ENCODE peak calls at places on chromosomes 16 and 17, in six cellular contexts. V, E, G, I, F and K are unnamed samples.

GRCh38 chr17:15920758-15921239 is 24.1 kb upstream of the ADORA2B start:
- DNase-seq in E (no peak), V (no peak), F (peak), I (no peak), G (no peak), K (peak)

GRCh38 chr17:30915833-30916611 is 5.7 kb upstream of the ADAP2 start:
- DNase-seq in I (no peak), V (no peak), E (no peak), G (no peak), F (no peak), K (no peak)

GRCh38 chr17:48100591-48101011 is 677 bp downstream of the CBX1 start:
- DNase-seq in F (peak), V (peak), G (peak), I (peak), E (peak), K (no peak)

GRCh38 chr16:81313731-81314602 is 795 bp upstream of the GAN start:
- DNase-seq in I (no peak), F (no peak), V (no peak), E (no peak), G (no peak), K (no peak)

GRCh38 chr16:24075929-24076716 is 180.0 kb upstream of the CACNG3 start:
- DNase-seq in F (no peak), G (no peak), E (no peak), V (no peak), I (peak), K (no peak)

GRCh38 chr17:38922538-38923291 is 2.7 kb upstream of the LASP1NB start:
- DNase-seq in I (no peak), G (peak), E (no peak), F (peak), V (peak), K (peak)

GRCh38 chr16:54939537-54940278 is 9.0 kb downstream of the IRX5 start:
- DNase-seq in V (peak), G (no peak), E (no peak), I (no peak), F (no peak), K (no peak)

GRCh38 chr17:61647044-61647443 is 56.0 kb upstream of the NACA2 start:
- DNase-seq in F (peak), E (no peak), I (no peak), G (no peak), V (no peak), K (peak)

GRCh38 chr16:2468142-2468724 is 2.9 kb upstream of the NTN3 start:
- DNase-seq in F (no peak), I (peak), E (no peak), V (no peak), G (no peak), K (no peak)

GRCh38 chr17:75024686-75025397 is 12.4 kb downstream of the MRPL58 start:
- DNase-seq in E (no peak), G (no peak), V (no peak), I (no peak), F (no peak), K (no peak)

GRCh38 chr16:48381201-48381600 is 4.0 kb downstream of the SIAH1 start:
- DNase-seq in E (no peak), I (no peak), G (no peak), V (no peak), F (no peak), K (no peak)

GRCh38 chr17:18256776-18257175 is 1.8 kb downstream of the FLII start:
- DNase-seq in E (no peak), I (no peak), V (no peak), G (no peak), F (no peak), K (no peak)

GRCh38 chr16:17076121-17076757 is 394.5 kb downstream of the XYLT1 start:
- DNase-seq in F (no peak), G (no peak), V (no peak), E (no peak), I (no peak), K (no peak)

GRCh38 chr17:28948873-28949184 is 2.5 kb downstream of the PHF12 start:
- DNase-seq in F (no peak), I (no peak), G (no peak), E (no peak), V (no peak), K (no peak)

GRCh38 chr17:4676777-4677176 is 27.2 kb downstream of the PELP1 start:
- DNase-seq in I (no peak), F (no peak), E (peak), V (no peak), G (no peak), K (no peak)

GRCh38 chr16:73329363-73330306 is 281.7 kb upstream of the ZFHX3 start:
- DNase-seq in V (no peak), I (peak), E (no peak), G (no peak), F (no peak), K (no peak)

GRCh38 chr17:75048396-75048933 is 1.4 kb downstream of the KCTD2 start:
- DNase-seq in G (peak), E (no peak), F (peak), I (no peak), V (no peak), K (no peak)

GRCh38 chr16:79348521-79349306 is 251.8 kb downstream of the MAF start:
- DNase-seq in E (no peak), I (no peak), F (no peak), G (no peak), V (no peak), K (no peak)

GRCh38 chr16:53600076-53600475 is 97.1 kb upstream of the AKTIP start:
- DNase-seq in I (no peak), F (no peak), G (no peak), V (no peak), E (no peak), K (peak)

GRCh38 chr17:44278006-44278405 is 10.1 kb upstream of the SLC4A1 start:
- DNase-seq in V (no peak), I (no peak), F (peak), E (no peak), G (no peak), K (no peak)

GRCh38 chr17:61476476-61477203 is 24.4 kb downstream of the TBX4 start:
- DNase-seq in E (no peak), F (no peak), V (no peak), G (no peak), I (no peak), K (no peak)

GRCh38 chr16:66070140-66070887 is 296.2 kb upstream of the CDH5 start:
- DNase-seq in I (peak), G (peak), V (no peak), E (peak), F (peak), K (peak)

GRCh38 chr16:55471448-55472097 is 7.4 kb upstream of the MMP2 start:
- DNase-seq in I (no peak), F (peak), V (no peak), G (no peak), E (no peak), K (no peak)

GRCh38 chr16:81514568-81515258 is 70.1 kb downstream of the CMIP start:
- DNase-seq in V (no peak), E (no peak), F (no peak), I (no peak), G (no peak), K (no peak)

GRCh38 chr17:50571681-50572080 is 11.2 kb downstream of the CACNA1G start:
- DNase-seq in F (no peak), G (no peak), V (no peak), I (no peak), E (no peak), K (no peak)

GRCh38 chr16:8109510-8110369 is 480.6 kb downstream of the TMEM114 start:
- DNase-seq in F (no peak), G (no peak), V (no peak), I (no peak), E (no peak), K (no peak)

GRCh38 chr17:65739026-65739425 is 177.6 kb upstream of the AXIN2 start:
- DNase-seq in G (no peak), E (no peak), V (no peak), F (no peak), I (no peak), K (no peak)

GRCh38 chr17:55500103-55500502 is 11.1 kb downstream of the SMIM36 start:
- DNase-seq in I (no peak), G (no peak), F (no peak), E (no peak), V (no peak), K (no peak)

GRCh38 chr17:38881600-38882191 is 11.8 kb downstream of the LASP1 start:
- DNase-seq in E (peak), F (no peak), I (peak), G (no peak), V (peak), K (no peak)

GRCh38 chr17:22512997-22513538 is 820.7 kb downstream of the KCNJ18 start:
- DNase-seq in V (no peak), E (no peak), F (no peak), I (no peak), G (no peak), K (no peak)

GRCh38 chr17:81939218-81939617 is 2.1 kb upstream of the PYCR1 start:
- DNase-seq in F (no peak), V (no peak), G (no peak), E (no peak), I (no peak), K (no peak)

GRCh38 chr17:43768382-43768781 is 9.8 kb upstream of the SOST start:
- DNase-seq in V (peak), F (no peak), E (peak), I (no peak), G (no peak), K (no peak)

GRCh38 chr16:73888840-73889577 is 407.6 kb upstream of the PSMD7 start:
- DNase-seq in E (no peak), G (no peak), F (no peak), I (peak), V (no peak), K (no peak)

GRCh38 chr16:70662991-70663523 is 16.7 kb downstream of the IL34 start:
- DNase-seq in G (no peak), V (no peak), F (no peak), E (no peak), I (no peak), K (no peak)

GRCh38 chr16:77211880-77212735 is 12.9 kb downstream of the SYCE1L start:
- DNase-seq in G (peak), V (no peak), F (no peak), I (peak), E (peak), K (no peak)

GRCh38 chr16:10676284-10676683 is 18.4 kb downstream of the TEKT5 start:
- DNase-seq in E (no peak), I (no peak), G (no peak), V (no peak), F (no peak), K (no peak)

GRCh38 chr17:13287226-13287625 is 269.4 kb upstream of the ELAC2 start:
- DNase-seq in V (no peak), I (no peak), F (no peak), E (no peak), G (no peak), K (no peak)

GRCh38 chr17:13283606-13284005 is 265.8 kb upstream of the ELAC2 start:
- DNase-seq in V (no peak), G (no peak), E (no peak), I (no peak), F (no peak), K (no peak)

GRCh38 chr17:13293421-13293820 is 275.6 kb upstream of the ELAC2 start:
- DNase-seq in I (no peak), E (no peak), V (no peak), G (no peak), F (no peak), K (no peak)

GRCh38 chr17:13288248-13288647 is 270.4 kb upstream of the ELAC2 start:
- DNase-seq in V (no peak), F (no peak), E (no peak), I (no peak), G (no peak), K (no peak)
- TF ChIP-seq CTCF in V (no peak), F (no peak), E (no peak), I (no peak), G (no peak), K (no peak)

DNA sequence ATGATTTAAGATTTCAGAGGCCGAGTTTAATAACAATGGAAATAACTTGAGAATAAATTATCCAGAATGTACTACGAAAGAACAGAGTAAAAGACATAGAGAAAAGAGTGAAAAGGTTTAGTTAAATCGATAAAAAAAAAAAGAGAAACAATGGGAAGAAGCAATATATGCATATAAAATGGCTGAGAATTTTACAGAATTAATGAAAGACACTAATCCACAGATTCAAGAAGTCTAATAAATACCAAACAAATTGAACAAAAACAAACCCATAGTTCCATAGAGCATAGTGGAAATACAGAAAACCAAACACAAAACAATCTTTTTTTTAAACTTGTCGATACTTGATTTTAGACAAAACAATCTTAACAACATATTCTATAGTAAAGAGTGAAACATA is 1.7 kb downstream of the PSME3IP1 start:
- DNase-seq in F (no peak), V (no peak), E (no peak), G (no peak), I (no peak), K (no peak)
- H3K4me3 ChIP-seq in F (no peak), V (no peak), E (no peak), G (peak), I (no peak), K (no peak)

GRCh38 chr17:69677130-69677529 is 262.6 kb downstream of the MAP2K6 start:
- DNase-seq in I (no peak), E (no peak), F (no peak), G (no peak), V (no peak), K (no peak)
- TF ChIP-seq CTCF in I (no peak), E (peak), F (no peak), G (no peak), V (no peak), K (no peak)

GRCh38 chr17:8514801-8515200 is 79.1 kb downstream of the NDEL1 start:
- DNase-seq in I (no peak), F (no peak), G (no peak), E (no peak), V (no peak), K (no peak)
- H3K4me3 ChIP-seq in I (no peak), F (no peak), G (no peak), E (no peak), V (no peak), K (no peak)

GRCh38 chr17:77279448-77280303 is 138.9 kb downstream of the SEC14L1 start:
- DNase-seq in I (peak), E (no peak), V (no peak), G (no peak), F (no peak), K (no peak)
- TF ChIP-seq CTCF in I (peak), E (no peak), V (no peak), G (no peak), F (no peak), K (no peak)

DNA sequence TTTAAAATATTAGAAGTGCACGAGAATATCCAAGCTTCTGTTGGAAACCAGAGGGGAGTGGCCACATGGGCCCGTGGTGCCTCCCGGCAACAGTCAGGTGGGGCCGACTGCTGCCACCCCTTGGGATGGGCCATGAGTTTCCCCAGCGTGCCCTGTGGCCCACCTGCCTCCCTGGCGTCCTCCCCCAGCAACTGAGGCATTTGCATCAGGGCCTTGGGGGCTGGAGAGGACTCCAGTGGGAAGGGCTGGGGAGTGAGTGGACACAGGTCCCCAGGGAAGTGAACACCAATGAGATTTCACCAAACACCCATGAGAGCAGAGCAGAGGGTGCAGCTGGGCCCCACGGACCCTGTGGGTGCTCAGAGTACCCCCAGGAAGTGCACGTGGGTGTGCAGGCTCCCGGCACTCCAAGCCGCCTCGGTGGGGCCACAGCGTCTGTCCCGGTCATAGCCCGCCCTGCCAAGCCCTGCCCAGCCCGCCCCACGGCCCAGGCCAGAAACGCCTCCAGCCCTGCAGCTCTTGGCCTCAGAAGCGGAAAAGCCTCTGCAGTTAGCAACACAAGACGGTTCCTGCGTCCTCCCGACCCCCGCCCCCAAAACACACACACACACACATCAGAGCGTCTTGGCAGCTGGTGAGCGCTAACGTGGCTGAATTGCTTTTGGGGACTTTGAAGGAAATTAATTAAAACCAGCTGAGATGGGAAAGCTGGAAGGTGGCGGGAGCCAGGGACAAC is 22.7 kb downstream of the ZNF469 start:
- DNase-seq in F (peak), I (no peak), E (no peak), V (no peak), G (no peak), K (peak)
- H3K4me3 ChIP-seq in F (no peak), I (no peak), E (peak), V (no peak), G (peak), K (no peak)

GRCh38 chr16:49484936-49485335 is 111.3 kb downstream of the C16orf78 start:
- DNase-seq in I (no peak), G (no peak), V (no peak), F (no peak), E (no peak), K (no peak)

GRCh38 chr16:49483651-49484451 is 110.2 kb downstream of the C16orf78 start:
- DNase-seq in I (no peak), V (no peak), F (no peak), G (no peak), E (no peak), K (no peak)

GRCh38 chr16:49484454-49484853 is 110.8 kb downstream of the C16orf78 start:
- DNase-seq in V (peak), G (no peak), E (peak), F (no peak), I (peak), K (no peak)

GRCh38 chr16:49486350-49486749 is 112.7 kb downstream of the C16orf78 start:
- DNase-seq in V (no peak), I (no peak), F (no peak), G (no peak), E (no peak), K (no peak)

DNA sequence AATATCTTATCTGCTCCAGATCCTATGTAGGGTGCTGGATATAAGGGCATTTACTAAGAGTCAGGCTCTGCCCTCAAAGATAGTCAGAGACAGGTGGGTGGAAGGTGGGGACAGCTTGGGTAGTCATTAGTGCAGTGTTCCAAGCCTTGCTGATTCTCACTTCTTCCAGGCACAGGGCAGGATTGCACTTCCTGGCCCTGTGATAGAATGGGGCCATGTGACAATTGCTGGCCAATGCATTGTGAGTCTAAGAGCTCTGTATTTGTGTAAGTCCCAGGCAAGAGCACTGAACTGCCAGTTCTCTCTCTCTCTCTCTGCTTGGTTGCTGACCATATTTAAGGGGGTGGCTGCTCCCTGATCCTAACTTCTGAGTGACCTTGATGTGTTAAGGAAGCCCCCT is 112.1 kb downstream of the C16orf78 start:
- DNase-seq in V (no peak), F (no peak), G (no peak), E (no peak), I (no peak), K (no peak)
- TF ChIP-seq CTCF in V (no peak), F (no peak), G (no peak), E (no peak), I (no peak), K (no peak)

DNA sequence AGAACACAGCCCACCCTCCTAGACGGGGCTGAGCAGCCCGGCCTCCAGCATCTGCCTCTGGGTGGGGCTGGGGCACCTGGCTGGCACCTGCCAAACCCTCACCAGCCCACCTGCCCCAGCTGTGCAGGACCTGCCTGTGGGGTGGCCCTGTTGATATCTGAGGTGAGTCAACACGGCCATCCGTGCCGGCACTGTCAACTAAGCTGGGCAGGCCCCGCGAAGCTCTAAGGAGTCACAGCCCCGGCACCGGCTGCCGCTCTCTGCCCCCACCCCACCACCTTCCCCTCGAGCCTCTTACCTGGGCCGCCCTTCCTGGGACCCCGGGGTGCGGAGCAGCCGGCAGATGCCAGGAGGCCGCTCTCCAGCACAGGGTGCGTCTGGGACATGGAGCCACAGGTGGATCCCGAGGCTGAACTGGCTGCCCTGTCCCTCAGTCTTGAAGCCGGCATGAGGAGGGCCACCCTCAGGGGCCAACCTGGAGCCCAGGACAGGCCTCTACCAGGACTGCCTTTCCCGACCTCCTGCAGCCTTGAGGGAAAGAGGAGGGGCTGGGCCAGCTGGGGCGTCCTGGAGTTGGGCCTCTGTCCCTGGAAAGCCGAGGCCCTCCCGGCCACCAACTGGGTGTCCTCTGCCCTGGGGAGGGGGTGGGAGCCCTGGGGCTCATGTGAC is 514 bp downstream of the CBFA2T3 start:
- DNase-seq in I (no peak), G (no peak), V (no peak), F (no peak), E (no peak), K (no peak)
- H3K4me3 ChIP-seq in I (no peak), G (peak), V (no peak), F (no peak), E (peak), K (no peak)

GRCh38 chr16:58301052-58301451 is 6.2 kb upstream of the PRSS54 start:
- DNase-seq in G (no peak), E (no peak), I (no peak), F (no peak), V (no peak), K (no peak)

GRCh38 chr16:58299757-58300349 is 5.0 kb upstream of the PRSS54 start:
- DNase-seq in V (no peak), F (no peak), I (peak), E (no peak), G (no peak), K (no peak)
- TF ChIP-seq CTCF in V (no peak), F (peak), I (peak), E (peak), G (no peak), K (peak)